ENCODE peak calls at places on chromosomes 13 and 19, in six cellular contexts. S is PC-3, K is GM23338, H is fibroblast of lung, N is DND-41, I is GM23248. L is an unnamed sample.

GRCh38 chr19:37077615-37077928 is 661 bp upstream of the ZNF420 start:
- DNase-seq in S (peak; percentile 1), K (no peak), H (no peak), N (no peak), I (no peak), L (no peak)

GRCh38 chr13:107466326-107466725 is 749.0 kb downstream of the LIG4 start:
- DNase-seq in S (peak; percentile 71), K (no peak), H (peak; percentile 88), N (no peak), I (peak; percentile 61), L (no peak)

GRCh38 chr19:43774103-43774939 is 6.5 kb downstream of the KCNN4 start:
- DNase-seq in S (no peak), K (peak; percentile 91), H (peak; percentile 72), N (no peak), I (peak; percentile 79), L (peak; percentile 85)

GRCh38 chr19:3054972-3055740 is 7.1 kb downstream of the TLE5 start:
- DNase-seq in S (peak; percentile 49), K (no peak), H (peak; percentile 56), N (no peak), I (no peak), L (no peak)

GRCh38 chr13:110699148-110700145 is 6.5 kb downstream of the CARS2 start:
- DNase-seq in S (no peak), K (no peak), H (no peak), N (no peak), I (no peak), L (no peak)

GRCh38 chr13:106493569-106493968 is 41.9 kb downstream of the EFNB2 start:
- DNase-seq in S (no peak), K (no peak), H (no peak), N (peak; percentile 71), I (no peak), L (no peak)

GRCh38 chr19:18225702-18226468 is at the start of gene PDE4C:
- DNase-seq in S (no peak), K (peak; percentile 49), H (no peak), N (no peak), I (peak; percentile 48), L (peak; percentile 35)

GRCh38 chr19:46813570-46814358 is 25.4 kb upstream of the SLC1A5 start:
- DNase-seq in S (peak; percentile 43), K (no peak), H (peak; percentile 44), N (no peak), I (no peak), L (no peak)

GRCh38 chr19:6103217-6103644 is 7.1 kb downstream of the RFX2 start:
- DNase-seq in S (peak; percentile 85), K (no peak), H (peak; percentile 94), N (no peak), I (peak; percentile 96), L (no peak)

GRCh38 chr13:111486331-111486730 is 165.9 kb downstream of the TEX29 start:
- DNase-seq in S (no peak), K (no peak), H (no peak), N (no peak), I (no peak), L (no peak)

GRCh38 chr13:109781384-109782065 is 4.9 kb downstream of the IRS2 start:
- DNase-seq in S (no peak), K (no peak), H (peak; percentile 46), N (no peak), I (peak; percentile 71), L (no peak)

GRCh38 chr13:32811297-32811800 is 204.9 kb upstream of the KL start:
- DNase-seq in S (peak; percentile 22), K (no peak), H (no peak), N (no peak), I (peak; percentile 52), L (peak; percentile 15)

GRCh38 chr19:46393456-46394397 is 19.6 kb downstream of the CCDC8 start:
- DNase-seq in S (no peak), K (no peak), H (no peak), N (no peak), I (no peak), L (no peak)

GRCh38 chr19:35114656-35115537 is 726 bp upstream of the FXYD3 start:
- DNase-seq in S (peak; percentile 62), K (peak; percentile 90), H (peak; percentile 29), N (peak; percentile 75), I (peak; percentile 38), L (peak; percentile 85)

GRCh38 chr19:58033741-58034475 is at the start of gene ZSCAN1:
- DNase-seq in S (no peak), K (peak; percentile 98), H (peak; percentile 79), N (no peak), I (peak; percentile 92), L (peak; percentile 99)

GRCh38 chr19:50723069-50723468 is at the start of gene CLEC11A:
- DNase-seq in S (no peak), K (peak; percentile 51), H (no peak), N (peak; percentile 47), I (peak; percentile 92), L (no peak)

GRCh38 chr19:42132030-42132628 is at the start of gene POU2F2:
- DNase-seq in S (no peak), K (peak; percentile 60), H (no peak), N (peak; percentile 91), I (no peak), L (peak; percentile 51)

GRCh38 chr13:109205315-109205714 is 575.9 kb downstream of the MYO16 start:
- DNase-seq in S (no peak), K (no peak), H (peak; percentile 19), N (no peak), I (no peak), L (no peak)

GRCh38 chr19:19740755-19741154 is 7.8 kb upstream of the ZNF14 start:
- DNase-seq in S (no peak), K (no peak), H (no peak), N (no peak), I (no peak), L (no peak)

GRCh38 chr13:109370486-109370885 is 415.9 kb downstream of the IRS2 start:
- DNase-seq in S (no peak), K (no peak), H (no peak), N (no peak), I (no peak), L (no peak)

DNA sequence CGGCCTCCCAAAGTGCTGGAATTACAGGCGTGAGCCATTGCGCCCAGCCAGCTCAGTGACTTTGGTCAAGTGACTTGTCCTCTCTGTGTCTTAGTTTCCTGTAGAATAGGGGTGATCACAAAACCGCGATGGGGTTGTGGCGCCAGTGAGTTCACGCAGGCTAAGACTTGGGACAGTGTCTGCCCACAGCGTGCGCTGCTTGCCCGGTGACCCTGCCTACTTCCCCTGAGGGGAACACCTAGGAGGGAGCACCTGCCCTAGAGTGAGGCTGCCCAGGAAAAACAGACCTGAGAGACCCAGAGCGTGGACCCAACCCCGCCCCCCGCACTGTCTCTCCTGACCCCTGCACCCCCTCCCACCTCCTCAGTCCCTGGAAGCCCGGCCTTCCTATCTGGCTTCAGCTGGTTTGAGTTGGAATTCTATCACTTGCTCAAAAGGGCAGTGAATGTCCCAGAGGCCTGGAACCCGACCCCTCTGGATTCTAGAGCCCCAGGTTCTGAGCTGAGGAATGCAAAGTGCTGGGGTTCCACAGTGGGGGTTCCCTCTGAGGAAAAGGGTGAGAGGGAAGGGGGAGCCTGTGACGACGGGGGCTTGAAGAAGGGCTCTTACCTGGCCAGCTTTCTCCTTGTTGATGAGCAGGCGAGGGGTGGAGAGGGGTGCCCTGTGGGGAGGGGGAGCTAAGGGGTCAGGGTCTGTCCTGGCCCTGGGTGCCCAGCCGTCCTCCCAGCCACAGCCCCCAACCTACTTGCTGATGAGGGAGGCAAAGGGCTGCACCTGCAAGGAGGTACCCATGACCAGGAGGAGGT is 2.2 kb upstream of the RINL start:
- DNase-seq in S (no peak), K (peak; percentile 62), H (no peak), N (no peak), I (no peak), L (peak; percentile 31)
- H2AFZ ChIP-seq in S (no peak overlapping the region), K (no peak overlapping the region), H (no peak overlapping the region), N (no peak overlapping the region), I (no peak overlapping the region), L (no peak overlapping the region)

DNA sequence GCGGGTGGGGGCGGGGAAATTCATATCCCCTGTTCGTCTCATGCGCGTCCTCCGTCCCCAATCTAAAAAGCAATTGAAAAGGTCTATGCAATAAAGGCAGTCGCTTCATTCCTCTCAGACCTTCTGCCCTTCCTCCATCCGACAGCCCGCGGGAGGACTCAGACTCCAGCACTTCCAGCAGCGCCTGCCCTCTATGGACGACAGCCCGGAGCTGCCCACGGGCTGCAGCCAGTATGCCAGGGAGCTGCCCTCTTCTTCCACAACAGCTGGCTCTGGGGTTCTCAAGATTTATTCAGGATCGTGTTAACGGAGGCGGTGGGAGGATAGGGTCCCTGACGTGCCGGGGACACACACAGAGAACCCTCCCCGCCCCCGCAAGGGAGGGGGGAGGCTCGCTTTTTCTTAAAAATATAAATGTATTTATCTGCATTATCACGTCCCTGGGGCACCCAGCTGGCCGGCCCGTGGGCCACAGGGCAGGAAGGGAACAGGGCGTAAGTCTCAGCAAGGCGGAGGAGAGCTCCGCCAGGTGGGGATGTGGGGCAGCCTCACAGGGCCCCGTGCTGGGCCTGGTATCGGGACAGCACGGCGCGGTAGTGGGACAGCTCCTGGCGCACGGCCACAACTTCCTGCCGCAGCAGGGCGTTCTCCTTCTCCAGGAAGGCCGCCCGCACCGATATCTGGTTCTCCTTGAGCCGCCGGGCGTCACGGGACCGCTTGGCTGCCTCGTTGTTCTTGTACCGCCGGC is 6.7 kb downstream of the DBP start:
- DNase-seq in S (no peak), K (peak; percentile 88), H (peak; percentile 58), N (peak; percentile 8), I (peak; percentile 63), L (peak; percentile 80)
- H2AFZ ChIP-seq in S (no peak overlapping the region), K (no peak overlapping the region), H (no peak overlapping the region), N (no peak overlapping the region), I (no peak overlapping the region), L (no peak overlapping the region)

DNA sequence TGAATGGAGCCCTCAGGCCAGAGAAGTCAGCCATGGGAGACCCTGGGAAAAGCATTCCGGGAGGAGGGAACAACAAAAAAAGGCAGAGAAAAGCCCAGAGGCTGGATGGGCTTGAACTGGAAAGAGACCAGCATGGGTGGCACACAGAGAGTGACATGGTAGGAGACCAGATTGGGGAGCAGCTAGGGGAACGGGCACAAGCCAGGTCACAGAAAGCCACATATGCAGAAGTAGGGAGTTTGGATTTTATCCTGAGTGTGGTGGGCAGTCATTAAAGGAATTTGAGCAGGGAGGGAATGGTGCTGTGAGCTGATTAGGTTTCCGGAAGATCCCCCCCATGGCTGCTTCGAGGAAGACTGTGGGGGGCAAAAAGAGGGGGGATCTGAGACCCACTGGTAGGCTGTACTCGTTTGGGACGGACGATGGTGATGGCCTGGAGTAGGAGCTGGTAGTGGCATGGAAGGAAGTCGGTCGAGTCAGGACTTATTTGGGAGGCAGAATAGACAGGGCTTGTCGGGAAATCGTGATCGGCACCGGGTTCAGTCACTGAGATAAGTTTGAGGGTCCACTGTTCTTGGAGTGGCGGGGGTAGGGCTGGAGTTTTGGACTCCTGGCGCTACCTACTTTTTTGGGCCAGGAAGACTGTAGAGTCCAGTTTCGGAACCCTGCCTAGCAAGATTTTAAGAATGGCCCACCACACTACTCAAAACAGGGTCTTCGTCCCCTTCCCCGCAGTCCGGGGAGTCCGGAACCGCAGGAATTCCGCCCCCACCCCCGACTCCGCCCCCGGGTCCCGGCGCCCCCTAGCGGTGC is 949 bp downstream of the SERTAD1 start:
- DNase-seq in S (no peak), K (peak; percentile 63), H (peak; percentile 23), N (peak; percentile 28), I (peak; percentile 54), L (peak; percentile 50)
- H2AFZ ChIP-seq in S (peak overlapping the region; percentile 65), K (peak overlapping the region; percentile 84), H (no peak overlapping the region), N (peak overlapping the region; percentile 98), I (peak overlapping the region; percentile 11), L (peak overlapping the region; percentile 88)

DNA sequence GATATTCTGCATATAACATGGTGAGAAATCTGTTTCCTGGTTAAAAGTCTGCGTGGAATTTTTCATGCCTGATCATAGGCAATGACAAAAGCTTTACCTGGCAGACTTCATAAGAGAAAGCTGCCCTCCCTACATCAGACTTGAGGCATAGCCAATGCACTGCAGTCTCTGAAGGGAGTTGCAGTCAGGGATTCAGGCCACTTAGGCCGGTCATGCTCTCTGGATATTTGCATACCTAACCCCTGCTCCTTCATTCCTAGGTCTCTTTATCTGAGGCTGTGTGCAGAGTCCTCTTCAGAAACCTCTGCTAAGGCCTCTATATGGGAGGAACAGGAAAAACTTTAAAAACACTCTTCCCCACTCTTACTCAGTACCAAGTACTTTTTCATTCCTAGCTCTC is 287.4 kb downstream of the PCDH17 start:
- DNase-seq in S (no peak), K (peak; percentile 8), H (no peak), N (no peak), I (no peak), L (no peak)
- H2AFZ ChIP-seq in S (no peak overlapping the region), K (peak overlapping the region; percentile 64), H (no peak overlapping the region), N (no peak overlapping the region), I (no peak overlapping the region), L (peak overlapping the region; percentile 90)

L was measured in neural progenitor cell.